ENCODE peak calls at places on chromosomes 5 and 9, in six cellular contexts. One of them, this sample, is unnamed.
A peak's percentile ranks its signal among the peaks of the same experiment; 100 is the strongest.

GRCh38 chr5:82276800-82277612 is 1.1 kb downstream of the RPS23 start:
- DNase-seq in tibial nerve: no peak
- DNase-seq in body of pancreas: no peak
- DNase-seq in H1: no peak
- DNase-seq in esophagus squamous epithelium: no peak
- DNase-seq in thyroid gland: no peak
- DNase-seq in this sample: no peak

GRCh38 chr9:2718001-2718697 is 839 bp downstream of the KCNV2 start:
- DNase-seq in tibial nerve: no peak
- DNase-seq in body of pancreas: no peak
- DNase-seq in H1: no peak
- DNase-seq in esophagus squamous epithelium: no peak
- DNase-seq in thyroid gland: no peak
- DNase-seq in this sample: no peak

GRCh38 chr5:55597014-55597981 is 62.5 kb upstream of the PLPP1 start:
- DNase-seq in tibial nerve: no peak
- DNase-seq in body of pancreas: peak; percentile 28
- DNase-seq in H1: no peak
- DNase-seq in esophagus squamous epithelium: no peak
- DNase-seq in thyroid gland: peak; percentile 14
- DNase-seq in this sample: no peak

GRCh38 chr9:89464991-89465390 is 32.9 kb downstream of the SEMA4D start:
- DNase-seq in tibial nerve: no peak
- DNase-seq in body of pancreas: no peak
- DNase-seq in H1: no peak
- DNase-seq in esophagus squamous epithelium: no peak
- DNase-seq in thyroid gland: no peak
- DNase-seq in this sample: no peak

GRCh38 chr5:139807647-139808030 is 12.0 kb downstream of the PSD2 start:
- DNase-seq in tibial nerve: no peak
- DNase-seq in body of pancreas: no peak
- DNase-seq in H1: no peak
- DNase-seq in esophagus squamous epithelium: no peak
- DNase-seq in thyroid gland: no peak
- DNase-seq in this sample: peak; percentile 8

GRCh38 chr5:81768960-81769452 is 18.1 kb upstream of the SSBP2 start:
- DNase-seq in tibial nerve: no peak
- DNase-seq in body of pancreas: no peak
- DNase-seq in H1: no peak
- DNase-seq in esophagus squamous epithelium: no peak
- DNase-seq in thyroid gland: no peak
- DNase-seq in this sample: no peak

GRCh38 chr5:43192558-43193170 is 639 bp downstream of the NIM1K start:
- DNase-seq in tibial nerve: no peak
- DNase-seq in body of pancreas: peak; percentile 44
- DNase-seq in H1: no peak
- DNase-seq in esophagus squamous epithelium: no peak
- DNase-seq in thyroid gland: peak; percentile 63
- DNase-seq in this sample: peak; percentile 24

GRCh38 chr9:34988218-34989055 is 1.1 kb upstream of the DNAJB5 start:
- DNase-seq in tibial nerve: no peak
- DNase-seq in body of pancreas: peak; percentile 35
- DNase-seq in H1: no peak
- DNase-seq in esophagus squamous epithelium: no peak
- DNase-seq in thyroid gland: peak; percentile 57
- DNase-seq in this sample: no peak

GRCh38 chr5:132364319-132364718 is 5.2 kb upstream of the SLC22A5 start:
- DNase-seq in tibial nerve: no peak
- DNase-seq in body of pancreas: no peak
- DNase-seq in H1: no peak
- DNase-seq in esophagus squamous epithelium: no peak
- DNase-seq in thyroid gland: no peak
- DNase-seq in this sample: no peak

GRCh38 chr5:159917919-159918487 is 1.7 kb downstream of the ADRA1B start:
- DNase-seq in tibial nerve: no peak
- DNase-seq in body of pancreas: peak; percentile 13
- DNase-seq in H1: no peak
- DNase-seq in esophagus squamous epithelium: no peak
- DNase-seq in thyroid gland: no peak
- DNase-seq in this sample: no peak

GRCh38 chr9:130433168-130433946 is 11.4 kb upstream of the ASS1 start:
- DNase-seq in tibial nerve: no peak
- DNase-seq in body of pancreas: peak; percentile 49
- DNase-seq in H1: no peak
- DNase-seq in esophagus squamous epithelium: no peak
- DNase-seq in thyroid gland: peak; percentile 61
- DNase-seq in this sample: peak; percentile 98

DNA sequence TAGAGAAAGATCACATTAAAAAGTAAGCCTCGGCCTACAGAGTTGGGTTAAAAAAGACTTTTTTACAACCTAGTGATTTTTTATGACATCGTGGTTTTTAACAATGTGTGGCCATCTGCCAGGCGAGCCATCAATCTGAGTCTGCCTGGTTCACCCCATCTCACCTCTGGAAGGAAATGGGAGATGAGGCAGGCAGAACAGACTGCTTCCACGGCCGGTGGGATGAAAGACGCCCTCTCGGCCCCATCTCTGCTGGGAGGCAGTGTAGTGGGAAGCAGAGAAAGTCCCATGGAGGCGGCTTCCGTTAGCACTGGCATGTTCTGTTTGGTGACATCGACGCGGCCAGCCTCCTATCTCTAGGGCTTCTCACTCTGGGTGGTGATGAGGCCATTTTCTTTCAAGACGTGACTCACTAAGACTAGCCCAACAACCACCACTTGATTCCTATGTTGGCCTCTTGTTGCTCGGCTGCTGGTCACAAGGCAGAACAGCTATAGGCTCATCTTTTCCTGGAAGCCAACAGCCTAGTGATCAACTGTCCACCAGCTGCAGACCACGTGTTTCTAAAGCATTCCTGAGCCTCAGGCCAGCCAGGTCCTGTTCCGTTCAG is 132.4 kb upstream of the OTULINL start:
- DNase-seq in tibial nerve: no peak
- DNase-seq in body of pancreas: no peak
- DNase-seq in H1: no peak
- DNase-seq in esophagus squamous epithelium: no peak
- DNase-seq in thyroid gland: no peak
- DNase-seq in this sample: no peak
- H3K4me1 ChIP-seq in tibial nerve: peaks cover 71% of the 10 kb centered on the region
- H3K4me1 ChIP-seq in body of pancreas: no peaks in the 10 kb centered on the region
- H3K4me1 ChIP-seq in H1: peaks cover 20% of the 10 kb centered on the region
- H3K4me1 ChIP-seq in esophagus squamous epithelium: peaks cover 56% of the 10 kb centered on the region
- H3K4me1 ChIP-seq in thyroid gland: peaks cover 13% of the 10 kb centered on the region
- H3K4me1 ChIP-seq in this sample: no peaks in the 10 kb centered on the region

GRCh38 chr5:35762368-35762767 is 94.3 kb upstream of the IL7R start:
- DNase-seq in tibial nerve: no peak
- DNase-seq in body of pancreas: no peak
- DNase-seq in H1: no peak
- DNase-seq in esophagus squamous epithelium: no peak
- DNase-seq in thyroid gland: no peak
- DNase-seq in this sample: no peak

GRCh38 chr5:35754481-35754880 is 102.2 kb upstream of the IL7R start:
- DNase-seq in tibial nerve: no peak
- DNase-seq in body of pancreas: no peak
- DNase-seq in H1: no peak
- DNase-seq in esophagus squamous epithelium: no peak
- DNase-seq in thyroid gland: no peak
- DNase-seq in this sample: no peak

GRCh38 chr5:35761541-35761940 is 95.2 kb upstream of the IL7R start:
- DNase-seq in tibial nerve: no peak
- DNase-seq in body of pancreas: no peak
- DNase-seq in H1: no peak
- DNase-seq in esophagus squamous epithelium: no peak
- DNase-seq in thyroid gland: no peak
- DNase-seq in this sample: no peak

GRCh38 chr5:35753500-35753899 is 103.2 kb upstream of the IL7R start:
- DNase-seq in tibial nerve: no peak
- DNase-seq in body of pancreas: no peak
- DNase-seq in H1: no peak
- DNase-seq in esophagus squamous epithelium: no peak
- DNase-seq in thyroid gland: no peak
- DNase-seq in this sample: no peak

DNA sequence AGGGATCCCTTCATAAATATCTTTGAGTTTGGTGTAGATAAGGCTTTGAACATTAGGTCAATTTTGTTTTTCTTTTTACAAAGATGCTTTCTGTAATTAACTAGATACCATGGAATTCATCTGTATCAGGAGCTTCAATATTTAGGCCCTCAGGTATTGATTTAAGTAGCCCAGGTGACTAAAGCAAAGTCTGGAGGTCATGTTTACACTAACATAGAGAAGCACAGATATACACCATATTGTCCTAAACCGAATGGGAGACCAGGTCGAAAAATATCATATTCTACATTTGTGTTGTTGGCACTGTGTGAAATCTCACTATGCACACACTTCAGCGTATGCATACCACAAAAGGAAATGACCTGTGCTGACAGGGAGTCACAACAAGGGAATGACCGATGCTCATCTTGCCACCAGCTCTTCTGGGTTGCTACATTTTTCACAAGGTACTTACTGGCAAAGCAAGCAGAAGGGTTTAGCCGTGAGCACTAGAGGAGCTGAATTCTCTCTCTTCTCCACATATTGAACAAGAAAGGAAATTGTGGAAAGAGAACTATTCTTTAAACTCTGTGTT is 98.5 kb upstream of the IL7R start:
- DNase-seq in tibial nerve: no peak
- DNase-seq in body of pancreas: no peak
- DNase-seq in H1: no peak
- DNase-seq in esophagus squamous epithelium: no peak
- DNase-seq in thyroid gland: no peak
- DNase-seq in this sample: no peak
- TF ChIP-seq POLR2A in tibial nerve: no peak
- TF ChIP-seq POLR2A in body of pancreas: no peak
- TF ChIP-seq POLR2A in H1: no peak
- TF ChIP-seq POLR2A in esophagus squamous epithelium: no peak
- TF ChIP-seq POLR2A in thyroid gland: no peak
- TF ChIP-seq POLR2A in this sample: no peak

GRCh38 chr9:96567203-96567700 is 52.4 kb downstream of the CDC14B start:
- DNase-seq in tibial nerve: no peak
- DNase-seq in body of pancreas: no peak
- DNase-seq in H1: peak; percentile 13
- DNase-seq in esophagus squamous epithelium: no peak
- DNase-seq in thyroid gland: no peak
- DNase-seq in this sample: no peak
- H3K27ac ChIP-seq in tibial nerve: peak overlapping the region; percentile 76
- H3K27ac ChIP-seq in body of pancreas: peak overlapping the region; percentile 98
- H3K27ac ChIP-seq in H1: no peak overlapping the region
- H3K27ac ChIP-seq in esophagus squamous epithelium: peak overlapping the region; percentile 93
- H3K27ac ChIP-seq in thyroid gland: peak overlapping the region; percentile 94
- H3K27ac ChIP-seq in this sample: peak overlapping the region; percentile 93

DNA sequence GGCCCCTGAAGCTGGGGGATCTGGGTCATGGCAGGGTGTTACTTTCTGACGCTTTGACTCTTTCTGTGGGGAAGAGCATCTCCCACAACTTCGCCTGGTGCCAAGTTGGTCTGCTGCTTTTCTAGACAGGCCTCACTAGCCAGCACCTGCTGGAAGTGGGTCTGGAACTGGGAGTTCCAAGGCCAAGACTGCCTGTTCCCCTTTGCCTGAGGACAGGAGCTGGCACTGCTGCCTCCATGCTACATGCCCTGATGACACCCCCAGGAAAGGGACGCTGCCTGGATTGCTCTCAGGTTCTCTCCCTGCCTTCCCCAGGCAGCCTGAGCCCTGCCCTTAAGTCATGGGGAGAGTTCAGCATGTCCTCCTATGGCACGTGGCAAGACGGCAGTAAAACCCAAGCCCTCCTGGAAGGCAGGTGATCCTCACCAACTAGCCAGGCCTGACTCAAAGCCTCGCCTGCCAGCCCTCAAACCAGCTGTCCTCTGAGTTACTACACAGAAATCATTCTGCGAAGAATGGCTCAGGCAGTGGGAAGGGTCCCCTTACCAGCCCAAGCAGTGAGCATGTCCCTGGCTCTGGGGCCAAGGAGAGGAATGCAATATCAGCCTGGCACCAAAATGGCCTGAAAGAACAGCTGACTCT is 35.8 kb downstream of the SEC61B start:
- DNase-seq in tibial nerve: no peak
- DNase-seq in body of pancreas: no peak
- DNase-seq in H1: no peak
- DNase-seq in esophagus squamous epithelium: no peak
- DNase-seq in thyroid gland: no peak
- DNase-seq in this sample: no peak
- H3K4me1 ChIP-seq in tibial nerve: no peaks in the 10 kb centered on the region
- H3K4me1 ChIP-seq in body of pancreas: peaks cover 19% of the 10 kb centered on the region
- H3K4me1 ChIP-seq in H1: peaks cover 6% of the 10 kb centered on the region
- H3K4me1 ChIP-seq in esophagus squamous epithelium: peaks cover 16% of the 10 kb centered on the region
- H3K4me1 ChIP-seq in thyroid gland: peaks cover 5% of the 10 kb centered on the region
- H3K4me1 ChIP-seq in this sample: peaks cover 6% of the 10 kb centered on the region

This sample was measured in right lobe of liver.